ENCODE peak calls at places on chromosomes 13 and 19, in four cellular contexts. U is esophagus squamous epithelium, R is astrocyte of the spinal cord, S is endothelial cell. J is an unnamed sample.

GRCh38 chr19:56900573-56901097 is 60.1 kb upstream of the PEG3 start:
- DNase-seq in U (no peak), R (no peak), S (no peak), J (no peak)

GRCh38 chr19:1826557-1827521 is 14.8 kb upstream of the ATP8B3 start:
- DNase-seq in U (no peak), R (no peak), S (peak), J (no peak)

GRCh38 chr19:4795400-4795799 is 3.9 kb downstream of the FEM1A start:
- DNase-seq in U (no peak), R (no peak), S (no peak), J (peak)

GRCh38 chr19:3780786-3781304 is 5.3 kb downstream of the MATK start:
- DNase-seq in U (no peak), R (no peak), S (no peak), J (no peak)

GRCh38 chr13:109381546-109382180 is 404.7 kb downstream of the IRS2 start:
- DNase-seq in U (no peak), R (peak), S (no peak), J (peak)

GRCh38 chr13:42926555-42926954 is 65.5 kb downstream of the EPSTI1 start:
- DNase-seq in U (no peak), R (no peak), S (no peak), J (peak)

GRCh38 chr13:75715598-75716523 is 79.7 kb downstream of the LMO7 start:
- DNase-seq in U (no peak), R (peak), S (no peak), J (peak)

GRCh38 chr13:100436099-100436498 is 152.5 kb downstream of the GGACT start:
- DNase-seq in U (no peak), R (no peak), S (no peak), J (no peak)

GRCh38 chr13:91368676-91369425 is 21.4 kb downstream of the MIR17HG start:
- DNase-seq in U (no peak), R (peak), S (no peak), J (no peak)

GRCh38 chr19:53878786-53879144 is 3.2 kb upstream of the PRKCG start:
- DNase-seq in U (no peak), R (no peak), S (no peak), J (no peak)

GRCh38 chr19:14371321-14371821 is 9.9 kb upstream of the ADGRE5 start:
- DNase-seq in U (no peak), R (no peak), S (no peak), J (no peak)

GRCh38 chr19:31890230-31890629 is 455.2 kb upstream of the ZNF507 start:
- DNase-seq in U (no peak), R (no peak), S (no peak), J (no peak)

GRCh38 chr19:13984186-13984585 is 21.9 kb downstream of the RFX1 start:
- DNase-seq in U (no peak), R (no peak), S (no peak), J (no peak)

GRCh38 chr19:5271145-5271544 is 69.5 kb downstream of the PTPRS start:
- DNase-seq in U (no peak), R (no peak), S (no peak), J (peak)

GRCh38 chr13:60028021-60028420 is 135.7 kb downstream of the DIAPH3 start:
- DNase-seq in U (no peak), R (no peak), S (no peak), J (no peak)

GRCh38 chr13:32585625-32586021 is 629 bp upstream of the PDS5B start:
- DNase-seq in U (no peak), R (no peak), S (peak), J (no peak)

GRCh38 chr13:30113531-30113930 is 193.8 kb downstream of the KATNAL1 start:
- DNase-seq in U (no peak), R (no peak), S (no peak), J (peak)

GRCh38 chr13:32403108-32403507 is 24.8 kb downstream of the N4BP2L1 start:
- DNase-seq in U (no peak), R (no peak), S (no peak), J (no peak)

GRCh38 chr19:6233827-6234511 is 45.8 kb downstream of the MLLT1 start:
- DNase-seq in U (no peak), R (no peak), S (no peak), J (peak)

GRCh38 chr13:114338959-114339358 is 24.7 kb downstream of the CHAMP1 start:
- DNase-seq in U (no peak), R (no peak), S (no peak), J (no peak)

GRCh38 chr19:54096642-54097106 is 3.9 kb downstream of the OSCAR start:
- DNase-seq in U (no peak), R (peak), S (no peak), J (no peak)

GRCh38 chr19:11767633-11768133 is 883 bp downstream of the ZNF441 start:
- DNase-seq in U (no peak), R (no peak), S (no peak), J (peak)

GRCh38 chr19:45177817-45178261 is at the start of gene TRAPPC6A:
- DNase-seq in U (no peak), R (peak), S (no peak), J (peak)

GRCh38 chr13:28492527-28493367 is 2.2 kb downstream of the FLT1 start:
- DNase-seq in U (no peak), R (no peak), S (no peak), J (no peak)

GRCh38 chr19:5563941-5564612 is 3.7 kb downstream of the TINCR start:
- DNase-seq in U (no peak), R (no peak), S (no peak), J (peak)

GRCh38 chr13:46621133-46621532 is 68.2 kb downstream of the LRCH1 start:
- DNase-seq in U (no peak), R (no peak), S (no peak), J (no peak)

GRCh38 chr13:100382787-100383186 is 205.8 kb downstream of the GGACT start:
- DNase-seq in U (no peak), R (peak), S (no peak), J (peak)

GRCh38 chr13:111043575-111043982 is 71.5 kb upstream of the ARHGEF7 start:
- DNase-seq in U (no peak), R (peak), S (no peak), J (no peak)

GRCh38 chr13:77478645-77478997 is 56.9 kb upstream of the SCEL start:
- DNase-seq in U (no peak), R (no peak), S (no peak), J (no peak)
- TF ChIP-seq CTCF in U (no peak), R (no peak), S (peak), J (no peak)

DNA sequence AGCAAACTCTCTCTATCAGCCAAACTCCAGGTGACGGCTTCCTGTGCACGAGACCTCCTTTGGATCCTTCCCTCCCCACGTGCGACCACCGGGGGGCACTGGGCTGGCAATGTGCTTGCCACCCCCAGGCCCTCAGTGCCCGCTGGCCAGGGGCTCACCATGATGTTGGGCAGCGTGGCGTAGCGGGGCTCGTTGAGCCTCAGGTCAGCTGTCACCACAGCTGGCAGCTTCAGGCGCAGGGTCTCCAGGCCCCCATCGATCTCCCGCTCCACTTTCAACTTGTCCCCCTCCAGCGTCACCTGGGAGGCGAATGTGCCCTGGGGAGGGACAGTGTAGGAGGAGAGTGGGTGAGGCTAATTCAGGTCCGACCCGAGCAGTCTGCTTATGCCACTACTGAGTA is 4.8 kb upstream of the VSIG10L start:
- DNase-seq in U (no peak), R (no peak), S (no peak), J (no peak)
- TF ChIP-seq CTCF in U (no peak), R (no peak), S (no peak), J (no peak)

GRCh38 chr19:58499021-58499927 is 12.5 kb downstream of the SLC27A5 start:
- DNase-seq in U (peak), R (peak), S (peak), J (peak)
- TF ChIP-seq CTCF in U (no peak), R (peak), S (peak), J (peak)

GRCh38 chr19:17260842-17261325 is 3.7 kb downstream of the USHBP1 start:
- DNase-seq in U (no peak), R (peak), S (peak), J (peak)
- TF ChIP-seq CTCF in U (peak), R (peak), S (peak), J (peak)

GRCh38 chr19:51402117-51402516 is 11.7 kb upstream of the C19orf84 start:
- DNase-seq in U (no peak), R (no peak), S (no peak), J (no peak)

GRCh38 chr19:51410950-51411748 is 6.3 kb downstream of the SIGLEC10 start:
- DNase-seq in U (no peak), R (no peak), S (no peak), J (no peak)

DNA sequence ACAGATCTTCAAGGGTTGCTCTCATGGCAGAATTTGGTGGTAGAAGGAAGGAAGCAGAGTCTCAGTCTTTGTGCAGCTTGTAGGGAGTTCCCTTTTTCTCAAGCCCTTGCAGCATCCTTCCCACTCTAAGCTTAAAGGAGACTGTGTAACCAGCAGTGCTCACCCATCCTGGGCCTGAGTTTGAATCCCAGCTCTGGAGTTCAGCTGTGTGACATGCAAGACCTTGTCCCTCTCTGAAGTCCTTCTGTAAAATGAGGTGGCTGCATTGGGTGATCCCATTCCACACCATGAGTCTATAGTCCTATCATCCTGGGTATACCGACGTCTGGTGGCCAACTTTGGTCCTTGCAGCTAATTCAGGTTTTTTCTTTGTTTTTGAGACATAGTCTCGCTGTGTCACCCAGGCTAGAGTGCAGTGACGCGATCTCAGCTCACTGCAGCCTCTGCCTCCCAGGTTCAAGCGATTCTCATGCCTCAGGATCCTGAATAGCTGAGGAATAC is 9.8 kb downstream of the SIGLEC10 start:
- DNase-seq in U (no peak), R (no peak), S (no peak), J (peak)
- TF ChIP-seq CTCF in U (no peak), R (peak), S (peak), J (no peak)